ENCODE peak calls at places on chromosomes 3 and 15, in four cellular contexts. S is adrenal gland, D is NCI-H2029, A is T-helper 1 cell. G is an unnamed sample.

GRCh38 chr3:166456291-166456690 is 619.1 kb upstream of the BCHE start:
- DNase-seq in S (no peak), D (no peak), A (no peak), G (no peak)

GRCh38 chr3:110293660-110294059 is 778.0 kb upstream of the NECTIN3 start:
- DNase-seq in S (no peak), D (no peak), A (no peak), G (no peak)

GRCh38 chr3:9153763-9154601 is 95.5 kb downstream of the SRGAP3 start:
- DNase-seq in S (no peak), D (no peak), A (no peak), G (no peak)

GRCh38 chr15:81275711-81276417 is 48.1 kb downstream of the STARD5 start:
- DNase-seq in S (no peak), D (no peak), A (no peak), G (no peak)

GRCh38 chr15:95304116-95304873 is 1026.2 kb upstream of the NR2F2 start:
- DNase-seq in S (no peak), D (peak), A (no peak), G (no peak)

GRCh38 chr15:40706121-40706520 is 11.1 kb downstream of the RAD51 start:
- DNase-seq in S (no peak), D (no peak), A (no peak), G (no peak)

GRCh38 chr3:151439652-151440125 is 21.2 kb downstream of the IGSF10 start:
- DNase-seq in S (peak), D (no peak), A (peak), G (no peak)

GRCh38 chr3:155872904-155873646 is 2.6 kb downstream of the GMPS start:
- DNase-seq in S (no peak), D (no peak), A (no peak), G (no peak)

GRCh38 chr15:80418892-80419537 is 14.8 kb downstream of the ARNT2 start:
- DNase-seq in S (peak), D (no peak), A (no peak), G (no peak)

GRCh38 chr15:101808201-101808600 is 3.8 kb upstream of the OR4F15 start:
- DNase-seq in S (no peak), D (no peak), A (no peak), G (no peak)

GRCh38 chr3:22007376-22007775 is 256.4 kb upstream of the ZNF385D start:
- DNase-seq in S (no peak), D (no peak), A (no peak), G (no peak)

GRCh38 chr3:129892486-129892856 is 1.0 kb downstream of the TMCC1 start:
- DNase-seq in S (no peak), D (no peak), A (peak), G (no peak)

GRCh38 chr3:40980467-40980866 is 218.8 kb upstream of the CTNNB1 start:
- DNase-seq in S (no peak), D (no peak), A (peak), G (no peak)